ENCODE peak calls at places on chromosomes 16 and 17, in eight cellular contexts. T, V, L, I, X, D, A and W are unnamed samples.

GRCh38 chr16:78505544-78506371 is 406.3 kb downstream of the WWOX start:
- DNase-seq in T (peak), V (no peak), L (peak), I (peak), X (peak), D (peak), A (no peak), W (no peak)

GRCh38 chr16:56311208-56312027 is 113.9 kb downstream of the AMFR start:
- DNase-seq in T (no peak), V (no peak), L (no peak), I (no peak), X (no peak), D (no peak), A (no peak), W (no peak)

GRCh38 chr17:6420173-6420641 is 14.7 kb downstream of the AIPL1 start:
- DNase-seq in T (no peak), V (no peak), L (peak), I (no peak), X (no peak), D (no peak), A (peak), W (no peak)

GRCh38 chr16:89502319-89502843 is 5.8 kb upstream of the SPG7 start:
- DNase-seq in T (no peak), V (no peak), L (peak), I (no peak), X (no peak), D (no peak), A (peak), W (no peak)

GRCh38 chr17:77206557-77206956 is 65.8 kb downstream of the SEC14L1 start:
- DNase-seq in T (no peak), V (no peak), L (no peak), I (no peak), X (no peak), D (no peak), A (peak), W (no peak)

GRCh38 chr16:26175944-26176343 is 484.2 kb downstream of the HS3ST4 start:
- DNase-seq in T (no peak), V (no peak), L (no peak), I (no peak), X (no peak), D (no peak), A (no peak), W (no peak)

GRCh38 chr16:69326172-69326873 is 4.1 kb downstream of the PDF start:
- DNase-seq in T (no peak), V (no peak), L (no peak), I (no peak), X (no peak), D (peak), A (no peak), W (no peak)

GRCh38 chr17:828761-829160 is 46.6 kb downstream of the MRM3 start:
- DNase-seq in T (no peak), V (no peak), L (no peak), I (no peak), X (no peak), D (no peak), A (no peak), W (no peak)

GRCh38 chr17:65630502-65630901 is 69.1 kb upstream of the AXIN2 start:
- DNase-seq in T (no peak), V (no peak), L (no peak), I (no peak), X (no peak), D (no peak), A (no peak), W (no peak)

GRCh38 chr17:81153340-81153803 is 11.9 kb upstream of the PVALEF start:
- DNase-seq in T (no peak), V (no peak), L (peak), I (no peak), X (peak), D (peak), A (peak), W (no peak)

GRCh38 chr17:3845754-3846738 is at the start of gene NCBP3:
- DNase-seq in T (peak), V (peak), L (peak), I (peak), X (peak), D (peak), A (peak), W (peak)

GRCh38 chr16:11500720-11501346 is 85.9 kb downstream of the LITAF start:
- DNase-seq in T (no peak), V (no peak), L (no peak), I (no peak), X (no peak), D (peak), A (no peak), W (no peak)

GRCh38 chr17:42670925-42671657 is 5.7 kb downstream of the PLEKHH3 start:
- DNase-seq in T (no peak), V (no peak), L (no peak), I (no peak), X (no peak), D (no peak), A (no peak), W (no peak)

GRCh38 chr16:86498155-86498651 is 12.1 kb upstream of the FOXF1 start:
- DNase-seq in T (no peak), V (no peak), L (no peak), I (no peak), X (peak), D (no peak), A (no peak), W (no peak)

GRCh38 chr16:6081320-6081976 is 983.9 kb upstream of the EEF2KMT start:
- DNase-seq in T (no peak), V (no peak), L (no peak), I (no peak), X (no peak), D (no peak), A (peak), W (no peak)

GRCh38 chr16:4365014-4365406 is 6.6 kb upstream of the VASN start:
- DNase-seq in T (no peak), V (no peak), L (no peak), I (no peak), X (no peak), D (no peak), A (no peak), W (no peak)

GRCh38 chr16:57502048-57502775 is 15.9 kb upstream of the DOK4 start:
- DNase-seq in T (no peak), V (no peak), L (no peak), I (no peak), X (no peak), D (peak), A (no peak), W (no peak)

GRCh38 chr17:49515196-49515770 is 20.2 kb downstream of the NGFR start:
- DNase-seq in T (peak), V (peak), L (peak), I (peak), X (peak), D (peak), A (peak), W (peak)

GRCh38 chr17:75521290-75521689 is 4.2 kb upstream of the LLGL2 start:
- DNase-seq in T (no peak), V (no peak), L (no peak), I (no peak), X (no peak), D (no peak), A (no peak), W (no peak)

GRCh38 chr16:66830422-66831404 is at the start of gene NAE1:
- DNase-seq in T (peak), V (peak), L (peak), I (peak), X (peak), D (peak), A (peak), W (no peak)

GRCh38 chr16:69793521-69793920 is 31.4 kb downstream of the WWP2 start:
- DNase-seq in T (no peak), V (no peak), L (no peak), I (no peak), X (no peak), D (no peak), A (no peak), W (no peak)

GRCh38 chr16:87437911-87438610 is 45.9 kb downstream of the MAP1LC3B start:
- DNase-seq in T (no peak), V (no peak), L (no peak), I (no peak), X (peak), D (peak), A (no peak), W (no peak)

GRCh38 chr17:50364715-50365114 is 8.3 kb downstream of the MRPL27 start:
- DNase-seq in T (no peak), V (peak), L (no peak), I (no peak), X (no peak), D (no peak), A (peak), W (no peak)

GRCh38 chr17:29561541-29562517 is 5.0 kb downstream of the ABHD15 start:
- DNase-seq in T (no peak), V (no peak), L (peak), I (peak), X (no peak), D (peak), A (no peak), W (no peak)

GRCh38 chr16:53211253-53211652 is 156.5 kb downstream of the CHD9 start:
- DNase-seq in T (no peak), V (no peak), L (no peak), I (no peak), X (no peak), D (no peak), A (no peak), W (no peak)
- H3K4me3 ChIP-seq in T (no peak), V (peak), L (peak), I (no peak), X (peak), D (peak), A (peak), W (no peak)

DNA sequence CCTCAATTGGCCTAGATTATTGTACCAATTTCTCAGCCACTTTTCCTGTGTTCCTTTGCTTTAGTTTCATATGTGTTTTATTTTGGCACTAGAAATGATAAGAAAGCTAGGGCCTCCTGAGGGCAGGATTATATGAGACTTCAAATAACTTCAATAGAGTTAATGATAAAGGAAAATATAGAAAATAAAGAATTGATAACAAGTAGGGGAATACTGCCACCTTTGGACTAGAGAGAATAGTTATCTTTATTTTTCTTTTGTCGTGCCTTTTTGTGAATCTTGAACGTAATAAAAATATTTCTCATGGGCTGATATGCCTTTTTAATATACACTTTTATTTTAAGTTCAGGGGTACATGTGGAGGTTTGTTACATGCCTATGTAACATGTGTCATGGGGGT is 29.3 kb upstream of the RBL2 start:
- DNase-seq in T (no peak), V (no peak), L (no peak), I (no peak), X (peak), D (no peak), A (peak), W (no peak)
- TF ChIP-seq CTCF in T (no peak), V (no peak), L (no peak), I (no peak), X (no peak), D (no peak), A (no peak), W (no peak)

DNA sequence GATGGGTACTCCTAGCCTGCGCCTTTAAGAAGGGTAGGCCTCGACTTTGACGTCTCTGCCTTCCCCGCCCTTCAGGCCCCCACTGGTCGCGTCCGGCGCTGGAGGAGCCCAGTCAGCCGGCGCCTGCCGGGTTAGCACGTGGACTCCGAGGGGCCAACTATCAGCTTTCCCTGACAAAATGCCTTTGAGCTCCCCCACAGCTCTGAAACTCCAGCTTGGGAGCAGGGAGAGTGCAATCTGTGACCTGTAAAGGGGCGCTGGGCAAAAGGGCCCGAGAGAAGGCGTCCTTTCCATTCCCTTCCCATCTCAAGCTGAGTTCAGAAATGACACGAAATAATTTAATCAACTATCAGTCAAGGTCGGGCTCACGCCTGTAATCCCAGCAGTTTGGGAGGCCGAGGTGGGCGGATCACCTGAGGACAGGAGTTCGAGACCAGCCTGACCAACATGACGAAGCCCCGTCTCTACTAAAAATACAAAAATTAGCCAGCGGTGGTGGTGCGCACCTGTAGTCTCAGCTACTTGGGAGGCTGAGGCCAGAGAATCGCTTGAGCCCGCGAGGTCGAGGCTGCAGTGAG is 2.3 kb upstream of the SLC25A39 start:
- DNase-seq in T (peak), V (peak), L (peak), I (peak), X (peak), D (peak), A (peak), W (peak)
- H3K4me3 ChIP-seq in T (peak), V (no peak), L (no peak), I (no peak), X (no peak), D (peak), A (no peak), W (no peak)

DNA sequence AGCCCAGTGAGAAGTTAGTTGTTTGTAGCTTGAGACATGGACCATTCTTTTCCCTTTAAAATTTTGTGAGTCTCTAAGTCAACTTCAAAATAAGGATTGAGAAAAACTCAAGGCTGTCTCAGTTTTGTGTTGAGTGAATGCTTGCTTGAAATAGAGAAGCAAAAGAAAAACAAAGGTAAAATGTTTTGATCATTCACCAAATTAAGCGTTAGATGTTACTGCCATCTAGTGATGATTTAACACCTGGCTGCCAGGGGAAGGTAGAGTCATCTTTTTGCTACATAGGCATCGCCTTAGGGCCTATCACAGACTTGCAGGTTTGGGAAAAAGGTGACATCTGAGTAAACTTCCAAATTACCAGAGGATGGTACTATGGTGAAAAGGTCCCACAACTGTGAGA is 74.4 kb downstream of the PCTP start:
- DNase-seq in T (no peak), V (no peak), L (no peak), I (no peak), X (no peak), D (no peak), A (no peak), W (no peak)
- TF ChIP-seq CTCF in T (no peak), V (no peak), L (no peak), I (no peak), X (peak), D (peak), A (peak), W (no peak)

DNA sequence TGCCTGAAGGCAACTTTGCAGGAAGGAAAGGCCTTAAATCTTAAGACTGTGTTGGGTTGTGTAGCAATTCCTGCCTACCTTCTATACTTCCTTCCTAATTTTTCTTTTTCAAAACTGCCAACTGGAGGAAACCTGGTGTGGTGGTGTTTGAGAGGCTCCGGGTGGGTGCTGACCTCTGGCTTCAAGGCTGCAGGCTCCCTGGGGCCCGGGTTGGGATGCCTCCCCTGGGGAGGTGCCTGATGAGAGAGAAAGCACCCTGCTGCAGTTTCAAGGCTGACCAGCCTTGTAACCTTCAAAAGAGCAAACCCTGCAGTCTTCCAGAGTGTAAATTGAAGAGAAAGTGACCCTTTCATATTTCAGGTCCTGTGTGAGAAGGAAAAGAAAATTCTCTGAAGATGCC is 55.9 kb downstream of the MSI2 start:
- DNase-seq in T (no peak), V (no peak), L (no peak), I (no peak), X (no peak), D (no peak), A (no peak), W (no peak)
- H3K4me3 ChIP-seq in T (no peak), V (no peak), L (no peak), I (no peak), X (no peak), D (no peak), A (no peak), W (no peak)